ENCODE peak calls at places on chromosomes 3 and 15, in six cellular contexts. O is hepatocyte, U is tibial artery, Z is PC-3, J is neural progenitor cell, W is breast epithelium. L is an unnamed sample. For H3K36me3, the result is how much of the 10 kb centered on the place peaks cover.

GRCh38 chr3:49422379-49423248 is at the start of gene AMT:
- DNase-seq in O (peak), U (no peak), Z (no peak), J (peak), W (no peak), L (no peak)

GRCh38 chr15:57866149-57866736 is 159.7 kb downstream of the POLR2M start:
- DNase-seq in O (peak), U (peak), Z (peak), J (peak), W (no peak), L (no peak)

GRCh38 chr3:54892168-54892567 is 35.7 kb downstream of the LRTM1 start:
- DNase-seq in O (no peak), U (no peak), Z (no peak), J (no peak), W (no peak), L (no peak)

GRCh38 chr3:113167929-113168771 is 43.2 kb upstream of the BOC start:
- DNase-seq in O (peak), U (peak), Z (no peak), J (no peak), W (no peak), L (no peak)

GRCh38 chr3:175383366-175383765 is 524.2 kb downstream of the NAALADL2 start:
- DNase-seq in O (no peak), U (no peak), Z (no peak), J (no peak), W (no peak), L (no peak)

GRCh38 chr3:193869221-193870201 is 266.4 kb upstream of the HES1 start:
- DNase-seq in O (peak), U (no peak), Z (peak), J (peak), W (peak), L (no peak)

GRCh38 chr15:74642724-74643367 is 27.2 kb downstream of the CLK3 start:
- DNase-seq in O (peak), U (no peak), Z (no peak), J (no peak), W (no peak), L (no peak)

GRCh38 chr15:98809273-98809672 is 160.9 kb downstream of the IGF1R start:
- DNase-seq in O (no peak), U (no peak), Z (no peak), J (no peak), W (no peak), L (no peak)

GRCh38 chr3:143413372-143413771 is 293.8 kb downstream of the CHST2 start:
- DNase-seq in O (no peak), U (no peak), Z (no peak), J (no peak), W (no peak), L (no peak)

GRCh38 chr3:38964646-38965045 is 87.1 kb downstream of the SCN11A start:
- DNase-seq in O (no peak), U (no peak), Z (no peak), J (no peak), W (no peak), L (no peak)

GRCh38 chr3:22606938-22607337 is 596.2 kb upstream of the UBE2E2 start:
- DNase-seq in O (no peak), U (no peak), Z (peak), J (no peak), W (no peak), L (no peak)

GRCh38 chr3:99929409-99930139 is 111.9 kb downstream of the CMSS1 start:
- DNase-seq in O (peak), U (peak), Z (peak), J (no peak), W (no peak), L (no peak)

GRCh38 chr3:189424922-189425321 is 206.3 kb upstream of the TP63 start:
- DNase-seq in O (no peak), U (no peak), Z (no peak), J (no peak), W (no peak), L (no peak)

GRCh38 chr15:46280753-46281521 is 646.1 kb downstream of the SQOR start:
- DNase-seq in O (peak), U (no peak), Z (peak), J (peak), W (no peak), L (no peak)

GRCh38 chr15:91704343-91704742 is 149.2 kb upstream of the SLCO3A1 start:
- DNase-seq in O (no peak), U (no peak), Z (peak), J (no peak), W (no peak), L (no peak)

GRCh38 chr3:171187706-171188290 is 161.3 kb upstream of the SLC2A2 start:
- DNase-seq in O (peak), U (no peak), Z (peak), J (peak), W (no peak), L (no peak)

GRCh38 chr15:70507772-70508351 is 255.5 kb downstream of the UACA start:
- DNase-seq in O (peak), U (no peak), Z (peak), J (no peak), W (no peak), L (no peak)

GRCh38 chr3:156817931-156818765 is 8.0 kb upstream of the LEKR1 start:
- DNase-seq in O (no peak), U (no peak), Z (peak), J (no peak), W (no peak), L (no peak)

GRCh38 chr3:29555590-29555989 is 274.7 kb downstream of the RBMS3 start:
- DNase-seq in O (no peak), U (no peak), Z (no peak), J (no peak), W (no peak), L (no peak)

GRCh38 chr15:30065025-30065801 is 17.5 kb upstream of the GOLGA8J start:
- DNase-seq in O (no peak), U (no peak), Z (peak), J (no peak), W (no peak), L (no peak)

GRCh38 chr3:4351872-4352271 is 48.7 kb downstream of the SETMAR start:
- DNase-seq in O (no peak), U (no peak), Z (no peak), J (no peak), W (no peak), L (no peak)

GRCh38 chr15:57135800-57136199 is 217.4 kb downstream of the TCF12 start:
- DNase-seq in O (no peak), U (no peak), Z (no peak), J (no peak), W (no peak), L (no peak)

GRCh38 chr3:100665230-100665629 is 44.1 kb upstream of the TFG start:
- DNase-seq in O (no peak), U (no peak), Z (no peak), J (no peak), W (no peak), L (no peak)

GRCh38 chr3:1847571-1847970 is 251.1 kb upstream of the CNTN4 start:
- DNase-seq in O (no peak), U (no peak), Z (no peak), J (no peak), W (no peak), L (no peak)

GRCh38 chr15:69881310-69881660 is 216.4 kb downstream of the TLE3 start:
- DNase-seq in O (peak), U (no peak), Z (peak), J (no peak), W (no peak), L (no peak)

GRCh38 chr15:31465083-31465955 is 138.7 kb downstream of the KLF13 start:
- DNase-seq in O (no peak), U (no peak), Z (peak), J (no peak), W (no peak), L (no peak)

GRCh38 chr3:115239717-115240116 is 92.6 kb upstream of the ZBTB20 start:
- DNase-seq in O (peak), U (peak), Z (peak), J (no peak), W (no peak), L (peak)

DNA sequence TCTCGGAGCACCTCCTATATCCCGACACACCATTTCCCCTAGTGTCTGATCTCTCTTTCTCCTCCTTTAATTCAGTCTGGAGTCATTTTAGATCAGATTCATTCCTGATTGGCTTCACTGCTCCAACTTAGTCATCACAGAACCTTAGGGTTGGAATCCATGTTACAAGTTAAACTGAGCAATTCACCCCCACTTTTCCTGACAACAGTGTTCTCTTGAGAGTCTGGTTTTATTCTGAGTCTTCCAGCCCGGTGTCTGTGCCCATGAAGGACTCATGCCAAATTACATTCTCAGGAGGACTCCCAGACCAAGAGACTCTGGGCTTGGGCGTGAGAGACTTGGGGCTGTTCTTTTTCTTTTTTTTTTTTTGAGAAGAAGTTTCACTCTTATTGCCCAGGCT is 57.5 kb downstream of the LPP start:
- DNase-seq in O (no peak), U (peak), Z (no peak), J (no peak), W (no peak), L (no peak)
- H3K36me3 ChIP-seq in O (under half), U (under half), Z (under half), J (under half), W (under half), L (under half)

DNA sequence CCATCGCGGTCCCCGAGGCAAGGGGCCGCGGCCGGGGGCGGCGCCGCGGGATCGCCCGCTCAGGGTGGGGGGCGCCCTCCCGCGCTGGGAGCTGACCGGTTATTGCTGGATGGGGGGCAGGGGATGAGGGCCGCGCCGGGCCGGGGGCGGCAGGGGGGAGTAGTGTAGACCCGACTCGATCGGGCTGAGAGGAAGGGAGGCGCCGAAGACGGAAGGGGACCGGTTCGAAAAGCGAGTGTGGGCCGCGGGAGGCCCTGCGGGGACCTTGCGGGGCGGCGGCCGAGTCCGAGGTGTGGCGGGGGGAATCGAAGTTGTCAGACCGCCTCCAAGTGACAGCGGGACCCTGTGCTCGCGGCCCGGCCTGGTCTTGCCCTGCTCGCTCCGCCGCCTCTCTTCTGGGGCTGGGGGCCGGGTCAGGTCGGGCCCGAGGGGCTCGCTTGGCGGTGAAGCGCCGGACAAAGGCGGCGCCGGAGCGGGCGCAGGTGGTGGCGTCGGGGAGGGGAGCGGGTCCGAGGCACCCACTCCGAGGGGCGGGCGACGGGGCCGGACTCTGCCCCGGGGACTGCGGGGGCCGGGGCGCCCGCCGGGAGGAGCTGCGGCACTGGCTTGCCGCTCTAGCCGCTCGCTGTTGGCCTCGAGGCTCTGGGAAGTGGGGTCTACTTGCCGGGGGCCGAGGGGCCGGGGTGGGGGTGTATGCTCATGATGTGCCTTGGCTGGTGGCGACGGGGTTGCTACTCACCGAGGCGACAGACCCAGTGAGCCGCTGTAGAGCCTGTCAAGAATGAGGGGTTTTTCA is 1.2 kb downstream of the BAHD1 start:
- DNase-seq in O (peak), U (no peak), Z (no peak), J (peak), W (no peak), L (no peak)
- TF ChIP-seq CTCF in O (peak), U (no peak), Z (peak), J (peak), W (no peak), L (no peak)

DNA sequence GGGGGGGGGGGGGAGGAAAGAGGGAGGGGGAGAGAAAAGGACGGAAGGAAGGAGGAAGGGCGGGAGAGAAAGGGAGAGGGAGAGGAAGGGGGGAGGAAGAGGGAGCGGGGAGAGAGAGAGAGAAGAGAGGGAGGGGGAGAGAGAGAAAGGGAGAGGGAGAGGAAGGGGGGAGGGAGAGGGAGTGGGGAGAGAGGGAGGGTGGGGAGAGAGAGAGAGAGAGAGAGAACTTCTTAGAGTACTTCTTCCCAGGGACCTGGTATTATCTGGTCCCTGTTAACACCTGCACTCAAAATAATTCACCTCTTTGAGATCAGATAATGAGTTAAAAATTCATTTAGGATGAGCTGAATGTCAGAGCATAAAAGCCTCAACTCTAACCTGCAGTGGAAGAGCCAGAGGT is 1.1 kb downstream of the SEC13 start:
- DNase-seq in O (no peak), U (no peak), Z (no peak), J (no peak), W (no peak), L (no peak)
- H3K4me3 ChIP-seq in O (peak), U (peak), Z (peak), J (peak), W (peak), L (peak)

GRCh38 chr3:56998081-56998529 is 62.4 kb upstream of the SPATA12 start:
- DNase-seq in O (no peak), U (no peak), Z (no peak), J (no peak), W (no peak), L (no peak)
- H3K36me3 ChIP-seq in O (under half), U (under half), Z (under half), J (under half), W (under half), L (under half)

DNA sequence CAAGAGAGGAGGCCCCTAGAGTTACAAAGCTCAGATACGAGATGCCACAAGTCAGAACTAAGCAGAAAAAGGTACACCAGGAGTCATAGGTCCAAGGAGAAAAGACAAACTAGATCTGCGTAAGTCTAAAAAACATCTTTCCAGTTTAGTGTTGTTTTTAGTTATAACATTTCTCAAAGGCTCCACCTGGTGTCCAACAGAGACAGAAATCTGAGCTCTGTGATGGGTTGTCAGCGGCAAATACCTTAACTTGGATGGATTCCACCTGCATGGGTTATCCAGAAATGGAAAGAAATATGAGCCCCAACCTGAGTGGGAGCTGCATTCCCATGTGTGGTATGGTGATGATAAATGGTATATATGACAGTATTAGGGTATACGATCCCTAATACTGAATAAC is 238.6 kb upstream of the CHRM5 start:
- DNase-seq in O (peak), U (no peak), Z (peak), J (peak), W (no peak), L (no peak)
- TF ChIP-seq CTCF in O (peak), U (no peak), Z (peak), J (peak), W (no peak), L (no peak)

GRCh38 chr15:82808634-82809041 is 790 bp upstream of the WHAMM start:
- DNase-seq in O (no peak), U (no peak), Z (no peak), J (no peak), W (no peak), L (no peak)
- H3K4me3 ChIP-seq in O (no peak), U (no peak), Z (peak), J (no peak), W (peak), L (peak)

L was measured in thoracic aorta.